ENCODE peak calls at places on chromosome 11, in seven cellular contexts. M is HFF-Myc, Z is A673, I is thyroid gland, K is astrocyte of the spinal cord, P is HAP-1, D is Peyer's patch. R is an unnamed sample.

GRCh38 chr11:13126430-13126829 is 117.3 kb downstream of the RASSF10 start:
- DNase-seq in Z (no peak), M (no peak), P (peak), I (peak), D (no peak), K (peak), R (no peak)

GRCh38 chr11:1206391-1207271 is 16.2 kb upstream of the MUC5B start:
- DNase-seq in P (peak), M (no peak), D (no peak), Z (no peak), I (no peak), K (no peak), R (no peak)

GRCh38 chr11:126607374-126607773 is 251.9 kb downstream of the ST3GAL4 start:
- DNase-seq in M (peak), I (peak), K (peak), Z (peak), P (peak), D (no peak), R (peak)

GRCh38 chr11:63622318-63622717 is 8.1 kb upstream of the PLAAT3 start:
- DNase-seq in P (no peak), M (no peak), Z (no peak), D (no peak), K (no peak), I (peak), R (no peak)

GRCh38 chr11:79182794-79183193 is 258.0 kb downstream of the TENM4 start:
- DNase-seq in K (peak), Z (no peak), M (peak), D (no peak), P (no peak), I (no peak), R (peak)

GRCh38 chr11:94654201-94654600 is 87.0 kb downstream of the PIWIL4 start:
- DNase-seq in K (no peak), P (no peak), Z (no peak), D (no peak), I (no peak), M (no peak), R (no peak)

GRCh38 chr11:45091563-45092392 is 54.7 kb upstream of the PRDM11 start:
- DNase-seq in M (no peak), K (no peak), P (no peak), D (no peak), Z (no peak), I (no peak), R (peak)

GRCh38 chr11:96098511-96099241 is 174.8 kb upstream of the MTMR2 start:
- DNase-seq in I (peak), Z (no peak), P (no peak), K (peak), D (no peak), M (no peak), R (peak)

DNA sequence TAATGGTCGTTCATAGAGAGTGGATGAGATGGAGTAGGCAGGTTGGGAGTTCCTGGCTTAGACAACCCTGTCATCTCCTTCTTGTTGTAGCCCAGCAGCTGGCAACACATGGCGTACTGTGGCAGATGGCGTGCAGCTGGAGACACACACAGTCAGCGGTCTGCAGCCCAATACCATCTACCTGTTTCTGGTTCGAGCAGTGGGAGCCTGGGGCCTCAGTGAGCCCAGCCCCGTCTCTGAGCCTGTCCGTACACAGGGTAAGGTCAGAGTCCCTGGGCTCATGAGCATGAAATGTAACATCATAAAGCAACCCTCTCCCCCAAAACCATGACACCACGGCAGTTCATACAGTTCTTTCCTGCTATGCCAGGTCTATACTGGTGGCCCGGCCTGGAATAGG is 8.7 kb downstream of the ROBO3 start:
- DNase-seq in D (no peak), P (no peak), I (no peak), Z (no peak), M (no peak), K (no peak), R (no peak)
- H3K4me3 ChIP-seq in D (no peak), P (no peak), I (no peak), Z (no peak), M (no peak), K (no peak), R (no peak)

GRCh38 chr11:35474677-35475076 is 50.7 kb downstream of the PAMR1 start:
- DNase-seq in K (no peak), P (no peak), D (no peak), M (no peak), Z (peak), I (no peak), R (no peak)

GRCh38 chr11:35473975-35474374 is 51.4 kb downstream of the PAMR1 start:
- DNase-seq in I (no peak), P (no peak), Z (no peak), K (no peak), M (no peak), D (no peak), R (no peak)

GRCh38 chr11:35483131-35483800 is 42.1 kb downstream of the PAMR1 start:
- DNase-seq in Z (no peak), K (peak), P (no peak), M (no peak), I (no peak), D (no peak), R (peak)

GRCh38 chr11:35477871-35478270 is 47.5 kb downstream of the PAMR1 start:
- DNase-seq in Z (no peak), K (no peak), I (no peak), D (no peak), P (no peak), M (no peak), R (no peak)

GRCh38 chr11:35478411-35479139 is 46.8 kb downstream of the PAMR1 start:
- DNase-seq in P (no peak), M (no peak), D (no peak), I (peak), K (no peak), Z (peak), R (no peak)
- H3K4me3 ChIP-seq in P (no peak), M (no peak), D (no peak), I (no peak), K (no peak), Z (no peak), R (no peak)

GRCh38 chr11:19962053-19962794 is 198.1 kb downstream of the DBX1 start:
- DNase-seq in K (no peak), Z (no peak), I (no peak), M (no peak), D (no peak), P (no peak), R (no peak)

GRCh38 chr11:19962795-19963163 is 197.5 kb downstream of the DBX1 start:
- DNase-seq in P (no peak), I (peak), D (no peak), M (no peak), K (peak), Z (no peak), R (peak)

GRCh38 chr11:19966435-19966834 is 193.8 kb downstream of the DBX1 start:
- DNase-seq in I (no peak), K (no peak), M (no peak), D (no peak), P (no peak), Z (no peak), R (no peak)

GRCh38 chr11:19961225-19961624 is 199.1 kb downstream of the DBX1 start:
- DNase-seq in K (no peak), P (no peak), I (no peak), D (no peak), M (no peak), Z (no peak), R (no peak)

DNA sequence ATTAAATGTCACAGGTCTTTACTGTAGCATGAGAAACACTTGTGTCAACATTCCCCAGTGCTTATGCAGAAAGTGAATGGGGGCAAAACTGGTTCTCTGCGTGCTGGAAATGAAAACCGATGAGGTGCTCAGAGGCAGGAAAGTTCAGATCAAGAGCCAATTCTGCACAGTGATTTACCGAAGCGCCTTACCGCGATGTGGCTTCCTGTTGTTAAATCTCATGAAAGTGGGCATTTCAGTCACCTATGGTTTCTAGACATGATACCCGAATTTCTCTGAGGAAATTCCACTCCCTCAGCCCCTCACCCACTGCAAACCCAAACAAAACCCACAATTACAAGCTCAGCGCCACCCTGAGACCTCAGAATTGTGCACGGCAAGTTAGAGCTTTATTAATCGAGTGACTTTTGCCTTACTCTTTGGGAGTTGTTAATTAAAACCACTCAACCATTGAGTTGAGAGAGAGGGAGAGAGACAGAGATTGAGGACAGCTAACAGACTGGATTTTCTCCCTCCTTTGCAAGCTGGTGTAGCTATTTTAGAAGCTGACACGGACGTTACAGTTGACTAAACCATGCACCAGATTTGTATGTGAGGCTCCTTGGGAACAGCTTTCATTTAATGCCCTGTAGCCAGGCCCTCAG is 196.5 kb downstream of the DBX1 start:
- DNase-seq in M (no peak), I (peak), P (no peak), D (no peak), Z (no peak), K (peak), R (no peak)
- H3K4me3 ChIP-seq in M (no peak), I (no peak), P (no peak), D (no peak), Z (no peak), K (no peak), R (no peak)

DNA sequence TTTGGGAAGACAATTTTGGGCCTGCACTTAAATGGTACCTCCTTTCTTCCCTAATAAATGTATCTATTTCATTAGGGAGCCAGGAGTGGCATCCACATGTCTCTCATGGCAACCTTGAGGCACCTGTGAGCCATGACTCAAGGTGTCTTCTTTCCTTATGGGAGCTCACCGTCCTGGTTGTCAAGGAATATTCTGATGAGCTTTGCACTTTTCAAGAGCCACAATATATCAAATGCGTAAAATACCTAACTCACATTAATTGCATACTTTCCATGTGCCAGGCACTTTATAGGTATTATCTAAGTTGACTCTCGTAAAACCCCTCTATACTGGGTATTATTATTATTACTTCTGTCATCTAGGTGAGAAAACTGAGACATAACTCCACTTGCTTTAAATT is 32.5 kb downstream of the MUC15 start:
- DNase-seq in D (no peak), I (no peak), P (no peak), Z (no peak), K (no peak), M (no peak), R (no peak)
- H3K4me3 ChIP-seq in D (no peak), I (no peak), P (no peak), Z (no peak), K (no peak), M (no peak), R (no peak)

DNA sequence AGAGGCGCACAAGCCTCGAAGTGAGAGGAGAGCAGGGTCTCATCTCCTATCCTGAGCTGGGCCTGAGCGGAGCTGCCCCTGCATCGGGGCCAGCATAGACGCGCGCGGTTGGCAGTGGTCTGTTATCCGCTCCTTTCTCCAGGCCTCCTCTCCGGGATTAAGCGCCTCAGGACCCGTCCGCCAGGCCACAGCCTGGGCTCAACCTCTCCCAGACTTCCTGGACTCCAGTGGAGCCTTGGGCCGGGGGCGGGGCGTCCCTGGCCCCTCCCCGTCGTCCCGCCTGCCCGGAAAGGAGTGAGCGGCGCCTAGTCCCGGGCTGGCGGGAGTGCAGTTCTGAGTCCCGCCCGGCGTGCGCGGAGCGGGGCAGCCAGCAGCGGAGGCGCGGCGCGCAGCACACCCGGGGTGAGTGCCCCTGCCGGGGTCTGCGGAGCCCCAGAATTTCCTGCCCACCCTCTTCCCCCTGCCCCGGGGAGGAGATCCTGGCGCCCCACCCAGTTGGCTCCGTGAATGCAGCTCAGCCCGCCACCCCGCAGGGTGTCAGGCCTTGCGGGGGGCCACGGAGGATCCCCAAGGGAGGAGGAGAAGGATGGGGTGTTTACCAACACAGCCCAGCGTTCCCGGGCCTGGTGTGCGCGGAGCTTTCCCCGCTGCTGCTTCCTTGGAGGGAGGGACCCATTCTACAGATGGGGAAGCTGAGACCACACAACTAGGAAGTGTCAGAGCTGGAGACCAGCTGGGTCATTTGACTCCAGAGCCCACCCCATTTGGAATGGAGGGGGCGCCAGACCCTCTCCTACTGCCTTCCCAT is at the start of gene TCIRG1:
- DNase-seq in D (peak), P (peak), K (peak), Z (peak), I (peak), M (no peak), R (peak)
- H3K4me3 ChIP-seq in D (peak), P (peak), K (peak), Z (peak), I (peak), M (peak), R (peak)

DNA sequence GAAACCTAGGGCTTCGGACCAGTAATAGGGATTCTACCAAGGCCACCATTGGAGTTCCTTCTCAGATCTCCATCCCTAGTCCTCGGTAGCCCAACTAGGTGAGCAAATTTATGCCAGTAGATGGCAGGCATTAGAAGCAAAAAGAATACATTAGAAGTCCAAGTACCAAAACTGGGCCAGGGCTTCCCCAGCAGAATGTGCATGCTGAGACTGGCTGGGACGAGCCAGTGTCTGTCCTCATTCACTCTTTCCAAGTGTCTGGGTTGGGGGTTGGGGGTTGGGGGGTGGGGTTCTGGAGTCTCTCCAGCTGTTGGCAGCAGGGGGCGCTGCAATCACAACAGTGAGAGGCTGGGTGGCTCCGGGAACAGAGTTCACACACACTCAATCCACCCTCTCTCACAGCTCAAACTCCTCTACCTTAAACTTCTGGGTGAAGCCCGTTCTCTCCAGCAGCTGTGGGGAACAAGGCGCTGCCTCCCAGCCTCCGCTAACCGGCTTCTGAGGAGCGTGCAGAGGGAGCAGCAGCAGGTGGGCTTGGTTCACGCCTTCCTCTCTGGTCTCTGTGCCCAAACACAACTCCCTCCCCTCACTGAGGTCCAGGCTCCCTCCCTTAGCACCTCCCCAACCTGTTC is 57.5 kb downstream of the BTG4 start:
- DNase-seq in D (no peak), K (peak), M (no peak), Z (peak), I (peak), P (peak), R (peak)
- H3K4me3 ChIP-seq in D (no peak), K (no peak), M (no peak), Z (no peak), I (no peak), P (no peak), R (no peak)

GRCh38 chr11:9489366-9489765 is 28.6 kb downstream of the ZNF143 start:
- DNase-seq in P (no peak), K (peak), I (no peak), Z (no peak), D (no peak), M (no peak), R (peak)
- H3K4me3 ChIP-seq in P (no peak), K (no peak), I (no peak), Z (no peak), D (no peak), M (no peak), R (peak)

GRCh38 chr11:102559839-102560238 is 29.3 kb upstream of the MMP7 start:
- DNase-seq in Z (peak), M (no peak), I (no peak), D (no peak), K (no peak), P (no peak), R (no peak)
- H3K4me3 ChIP-seq in Z (no peak), M (no peak), I (no peak), D (no peak), K (no peak), P (no peak), R (no peak)

GRCh38 chr11:102266111-102266510 is 51.2 kb upstream of the BIRC3 start:
- DNase-seq in P (no peak), K (no peak), D (no peak), I (no peak), Z (no peak), M (no peak), R (peak)

GRCh38 chr11:102269927-102270326 is 47.4 kb upstream of the BIRC3 start:
- DNase-seq in I (no peak), K (peak), Z (no peak), M (no peak), P (no peak), D (no peak), R (peak)

GRCh38 chr11:102268083-102268984 is 49.0 kb upstream of the BIRC3 start:
- DNase-seq in I (peak), M (no peak), K (peak), D (peak), Z (peak), P (peak), R (peak)

GRCh38 chr11:102267602-102268001 is 49.7 kb upstream of the BIRC3 start:
- DNase-seq in P (no peak), Z (no peak), I (no peak), K (peak), D (no peak), M (no peak), R (peak)

GRCh38 chr11:102268985-102269470 is 48.3 kb upstream of the BIRC3 start:
- DNase-seq in I (no peak), M (no peak), Z (no peak), K (no peak), P (no peak), D (no peak), R (no peak)
- H3K4me3 ChIP-seq in I (no peak), M (no peak), Z (peak), K (peak), P (peak), D (peak), R (peak)

R was measured in AG10803.